ENCODE peak calls at places on chromosomes 16 and 17, in six cellular contexts. V is uterus; D is colonic mucosa; G is CD8-positive, alpha-beta memory T cell; X is brain microvascular endothelial cell; S is lung. M is an unnamed sample.

GRCh38 chr17:43360376-43360738 is 38.4 kb upstream of the ARL4D start:
- DNase-seq in V (peak; percentile 42), D (peak; percentile 39), G (peak; percentile 78), X (peak; percentile 73), S (no peak), M (peak; percentile 47)

GRCh38 chr17:49373115-49373514 is 11.1 kb upstream of the ZNF652 start:
- DNase-seq in V (no peak), D (no peak), G (no peak), X (no peak), S (no peak), M (no peak)

GRCh38 chr17:60231234-60231633 is 81.5 kb downstream of the CA4 start:
- DNase-seq in V (no peak), D (no peak), G (no peak), X (peak; percentile 32), S (no peak), M (no peak)

GRCh38 chr17:55394357-55395021 is 27.1 kb downstream of the MMD start:
- DNase-seq in V (no peak), D (peak; percentile 26), G (no peak), X (no peak), S (no peak), M (no peak)

GRCh38 chr17:48429638-48430586 is at the start of gene SKAP1:
- DNase-seq in V (no peak), D (peak; percentile 66), G (peak; percentile 74), X (no peak), S (no peak), M (no peak)

GRCh38 chr17:69575346-69575761 is 160.9 kb downstream of the MAP2K6 start:
- DNase-seq in V (no peak), D (no peak), G (no peak), X (peak; percentile 75), S (no peak), M (no peak)

GRCh38 chr17:16398270-16399267 is 16.8 kb upstream of the TRPV2 start:
- DNase-seq in V (no peak), D (no peak), G (no peak), X (no peak), S (no peak), M (no peak)

GRCh38 chr17:2701161-2701995 is 10.2 kb downstream of the CLUH start:
- DNase-seq in V (peak; percentile 10), D (no peak), G (no peak), X (no peak), S (no peak), M (peak; percentile 61)

GRCh38 chr17:31593806-31594205 is 202.3 kb downstream of the RAB11FIP4 start:
- DNase-seq in V (no peak), D (no peak), G (no peak), X (peak; percentile 52), S (no peak), M (no peak)

GRCh38 chr16:11181242-11181888 is 74.6 kb downstream of the SOCS1 start:
- DNase-seq in V (no peak), D (no peak), G (no peak), X (no peak), S (no peak), M (no peak)

GRCh38 chr17:69870091-69870530 is 204.9 kb upstream of the KCNJ16 start:
- DNase-seq in V (no peak), D (no peak), G (no peak), X (peak; percentile 42), S (no peak), M (no peak)

GRCh38 chr16:27437946-27438345 is 36.0 kb downstream of the IL21R start:
- DNase-seq in V (no peak), D (no peak), G (no peak), X (no peak), S (no peak), M (no peak)

GRCh38 chr16:11253009-11253994 is 2.7 kb downstream of the SOCS1 start:
- DNase-seq in V (no peak), D (no peak), G (peak; percentile 44), X (no peak), S (no peak), M (no peak)

GRCh38 chr16:20004931-20005330 is 68.8 kb downstream of the GPR139 start:
- DNase-seq in V (no peak), D (no peak), G (no peak), X (no peak), S (no peak), M (no peak)

GRCh38 chr17:73325527-73325842 is 13.7 kb upstream of the CDC42EP4 start:
- DNase-seq in V (peak; percentile 70), D (no peak), G (no peak), X (peak; percentile 43), S (no peak), M (peak; percentile 65)

GRCh38 chr16:57808589-57808988 is 6.3 kb upstream of the KIFC3 start:
- DNase-seq in V (no peak), D (no peak), G (no peak), X (no peak), S (no peak), M (no peak)

GRCh38 chr17:66542967-66543525 is 240.6 kb downstream of the PRKCA start:
- DNase-seq in V (no peak), D (no peak), G (no peak), X (peak; percentile 49), S (no peak), M (no peak)

GRCh38 chr17:60535382-60536279 is 9.6 kb upstream of the APPBP2 start:
- DNase-seq in V (no peak), D (no peak), G (no peak), X (peak; percentile 52), S (no peak), M (no peak)

GRCh38 chr16:71540-72341 is 690 bp downstream of the RHBDF1 start:
- DNase-seq in V (peak; percentile 81), D (peak; percentile 91), G (no peak), X (peak; percentile 54), S (peak; percentile 75), M (peak; percentile 93)

GRCh38 chr16:82023206-82023605 is 11.8 kb upstream of the HSD17B2 start:
- DNase-seq in V (no peak), D (no peak), G (no peak), X (no peak), S (no peak), M (no peak)

GRCh38 chr17:79046501-79047280 is 22.7 kb downstream of the C1QTNF1 start:
- DNase-seq in V (peak; percentile 61), D (no peak), G (no peak), X (no peak), S (no peak), M (peak; percentile 37)

GRCh38 chr16:51133130-51133529 is 17.9 kb downstream of the SALL1 start:
- DNase-seq in V (no peak), D (no peak), G (no peak), X (no peak), S (no peak), M (no peak)

GRCh38 chr17:60514500-60514899 is 11.5 kb downstream of the APPBP2 start:
- DNase-seq in V (no peak), D (no peak), G (no peak), X (no peak), S (no peak), M (no peak)

GRCh38 chr17:76726231-76726765 is at the start of gene JMJD6:
- DNase-seq in V (peak; percentile 97), D (peak; percentile 99), G (no peak), X (peak; percentile 93), S (peak; percentile 97), M (peak; percentile 96)
- H3K27me3 ChIP-seq in V (no peaks in the 10 kb centered on the region), D (no peaks in the 10 kb centered on the region), G (no peaks in the 10 kb centered on the region), X (no peaks in the 10 kb centered on the region), S (no peaks in the 10 kb centered on the region), M (no peaks in the 10 kb centered on the region)

DNA sequence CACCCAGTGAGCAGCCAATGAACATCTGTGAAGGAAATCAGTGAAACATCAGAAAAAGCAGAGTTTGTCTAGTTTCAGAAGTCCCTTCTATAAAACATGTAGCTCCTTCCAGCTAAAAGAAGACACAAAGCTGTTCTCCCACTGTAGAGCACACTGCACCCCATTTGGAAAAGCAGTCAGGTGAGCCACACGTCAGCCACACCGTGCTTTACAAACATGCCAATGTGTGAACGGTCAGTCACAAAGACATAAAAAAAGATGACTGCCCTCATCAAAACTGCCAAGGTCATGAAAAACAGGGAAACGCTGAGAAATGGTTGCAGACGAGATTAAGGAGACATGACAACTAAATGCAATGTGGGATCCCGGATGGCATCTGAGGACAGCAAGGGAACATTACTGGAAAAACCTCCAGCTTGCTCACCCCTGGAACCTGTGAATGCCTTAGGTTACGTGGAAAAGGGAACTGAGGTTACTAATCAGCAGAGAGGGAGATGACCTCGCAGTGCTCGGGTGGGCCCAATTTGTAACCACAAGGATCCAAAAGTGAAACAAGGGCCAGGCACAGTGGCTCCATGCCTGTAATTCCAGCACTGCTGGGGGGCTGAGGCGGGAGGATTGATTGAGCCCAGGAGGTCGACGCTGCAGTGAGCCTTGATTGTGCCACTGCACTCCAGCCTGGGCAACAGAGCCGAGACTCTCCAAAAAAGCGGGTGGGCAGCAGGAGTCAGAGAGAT is 8.1 kb downstream of the ANKRD11 start:
- DNase-seq in V (no peak), D (no peak), G (no peak), X (no peak), S (no peak), M (no peak)
- H3K27ac ChIP-seq in V (peak overlapping the region; percentile 20), D (peak overlapping the region; percentile 86), G (no peak overlapping the region), X (no peak overlapping the region), S (peak overlapping the region; percentile 45), M (no peak overlapping the region)

GRCh38 chr16:86306811-86307517 is 203.4 kb upstream of the FOXF1 start:
- DNase-seq in V (no peak), D (no peak), G (no peak), X (no peak), S (no peak), M (no peak)

GRCh38 chr16:86306046-86306644 is 204.2 kb upstream of the FOXF1 start:
- DNase-seq in V (no peak), D (no peak), G (no peak), X (no peak), S (no peak), M (no peak)

GRCh38 chr16:86303787-86304685 is 206.3 kb upstream of the FOXF1 start:
- DNase-seq in V (peak; percentile 73), D (peak; percentile 52), G (no peak), X (no peak), S (no peak), M (no peak)

GRCh38 chr16:86305440-86305839 is 204.9 kb upstream of the FOXF1 start:
- DNase-seq in V (no peak), D (no peak), G (no peak), X (no peak), S (no peak), M (no peak)

GRCh38 chr16:86304868-86305267 is 205.5 kb upstream of the FOXF1 start:
- DNase-seq in V (no peak), D (no peak), G (no peak), X (no peak), S (no peak), M (no peak)
- H3K27me3 ChIP-seq in V (no peaks in the 10 kb centered on the region), D (no peaks in the 10 kb centered on the region), G (peaks cover 6% of the 10 kb centered on the region), X (peaks cover 33% of the 10 kb centered on the region), S (no peaks in the 10 kb centered on the region), M (no peaks in the 10 kb centered on the region)

GRCh38 chr17:35097776-35098175 is 21.9 kb downstream of the RAD51D start:
- DNase-seq in V (no peak), D (no peak), G (no peak), X (no peak), S (no peak), M (no peak)
- H3K27ac ChIP-seq in V (no peak overlapping the region), D (no peak overlapping the region), G (no peak overlapping the region), X (no peak overlapping the region), S (no peak overlapping the region), M (no peak overlapping the region)

GRCh38 chr17:81331527-81332043 is 36.5 kb upstream of the SLC38A10 start:
- DNase-seq in V (no peak), D (no peak), G (no peak), X (no peak), S (no peak), M (no peak)
- H3K27me3 ChIP-seq in V (no peaks in the 10 kb centered on the region), D (no peaks in the 10 kb centered on the region), G (no peaks in the 10 kb centered on the region), X (peaks cover 11% of the 10 kb centered on the region), S (no peaks in the 10 kb centered on the region), M (no peaks in the 10 kb centered on the region)

GRCh38 chr16:21701271-21701670 is 37.5 kb downstream of the OTOA start:
- DNase-seq in V (no peak), D (no peak), G (no peak), X (no peak), S (no peak), M (no peak)
- H3K27ac ChIP-seq in V (no peak overlapping the region), D (no peak overlapping the region), G (no peak overlapping the region), X (no peak overlapping the region), S (no peak overlapping the region), M (no peak overlapping the region)